ENCODE peak calls at places on chromosomes 2 and 18, in four cellular contexts. C is T-helper 2 cell, X is glomerular endothelial cell, K is AML-193. G is an unnamed sample.

GRCh38 chr2:9228781-9229469 is 22.3 kb downstream of the ASAP2 start:
- DNase-seq in C (no peak), X (no peak), K (no peak), G (no peak)

GRCh38 chr2:216142540-216142939 is 33.4 kb downstream of the XRCC5 start:
- DNase-seq in C (no peak), X (no peak), K (no peak), G (no peak)

GRCh38 chr2:216775043-216775453 is 79.7 kb upstream of the IGFBP5 start:
- DNase-seq in C (no peak), X (no peak), K (no peak), G (no peak)

GRCh38 chr2:49972699-49973098 is 818.4 kb upstream of the FSHR start:
- DNase-seq in C (no peak), X (no peak), K (no peak), G (no peak)

GRCh38 chr2:9394816-9395215 is 28.5 kb downstream of the ITGB1BP1 start:
- DNase-seq in C (no peak), X (no peak), K (no peak), G (no peak)

GRCh38 chr2:154707994-154708393 is 9.5 kb downstream of the KCNJ3 start:
- DNase-seq in C (no peak), X (no peak), K (no peak), G (no peak)

GRCh38 chr18:13216732-13217465 is 1.7 kb upstream of the LDLRAD4 start:
- DNase-seq in C (peak), X (no peak), K (no peak), G (peak)

GRCh38 chr2:195732569-195732968 is 75.5 kb downstream of the SLC39A10 start:
- DNase-seq in C (no peak), X (no peak), K (no peak), G (no peak)

GRCh38 chr2:235856820-235857185 is 311.4 kb downstream of the GBX2 start:
- DNase-seq in C (no peak), X (no peak), K (no peak), G (no peak)

GRCh38 chr2:85264471-85264870 is 63.3 kb downstream of the TGOLN2 start:
- DNase-seq in C (no peak), X (peak), K (no peak), G (no peak)

GRCh38 chr2:74249406-74250122 is 51.1 kb downstream of the MTHFD2 start:
- DNase-seq in C (no peak), X (no peak), K (no peak), G (no peak)

GRCh38 chr18:38933322-38933721 is 1367.7 kb upstream of the CELF4 start:
- DNase-seq in C (no peak), X (no peak), K (no peak), G (no peak)

GRCh38 chr18:48938827-48939367 is 11.9 kb downstream of the SMAD7 start:
- DNase-seq in C (no peak), X (no peak), K (no peak), G (no peak)

GRCh38 chr2:159939946-159940345 is 122.5 kb downstream of the PLA2R1 start:
- DNase-seq in C (no peak), X (no peak), K (peak), G (no peak)

GRCh38 chr18:47721876-47722275 is 208.6 kb downstream of the SMAD2 start:
- DNase-seq in C (no peak), X (no peak), K (no peak), G (no peak)

GRCh38 chr2:209391776-209392401 is 32.0 kb upstream of the MAP2 start:
- DNase-seq in C (no peak), X (no peak), K (no peak), G (no peak)

GRCh38 chr2:45651415-45652089 is at the start of gene PRKCE:
- DNase-seq in C (peak), X (no peak), K (no peak), G (peak)

GRCh38 chr2:25749676-25750075 is 76.3 kb upstream of the DTNB start:
- DNase-seq in C (no peak), X (no peak), K (no peak), G (no peak)

GRCh38 chr2:36885605-36886004 is 80.7 kb downstream of the STRN start:
- DNase-seq in C (no peak), X (no peak), K (no peak), G (no peak)

GRCh38 chr18:54776282-54776977 is 51.8 kb upstream of the RAB27B start:
- DNase-seq in C (no peak), X (peak), K (peak), G (no peak)

GRCh38 chr2:112728029-112728362 is 7.2 kb downstream of the NT5DC4 start:
- DNase-seq in C (no peak), X (no peak), K (no peak), G (no peak)

GRCh38 chr18:79590191-79591039 is 89.2 kb upstream of the CTDP1 start:
- DNase-seq in C (no peak), X (no peak), K (no peak), G (peak)

GRCh38 chr2:25567406-25567805 is 106.0 kb downstream of the DTNB start:
- DNase-seq in C (no peak), X (no peak), K (peak), G (no peak)

GRCh38 chr18:59897321-59897954 is 2.4 kb upstream of the PMAIP1 start:
- DNase-seq in C (no peak), X (no peak), K (no peak), G (no peak)

GRCh38 chr18:59898093-59898492 is 1.7 kb upstream of the PMAIP1 start:
- DNase-seq in C (no peak), X (no peak), K (no peak), G (no peak)

GRCh38 chr2:207149253-207150213 is 16.2 kb downstream of the KLF7 start:
- DNase-seq in C (no peak), X (no peak), K (no peak), G (no peak)

GRCh38 chr2:9188823-9189222 is 17.8 kb upstream of the ASAP2 start:
- DNase-seq in C (no peak), X (no peak), K (no peak), G (no peak)

GRCh38 chr18:9643549-9643948 is 29.2 kb upstream of the PPP4R1 start:
- DNase-seq in C (no peak), X (peak), K (no peak), G (no peak)

GRCh38 chr2:171703574-171704347 is 16.5 kb downstream of the DYNC1I2 start:
- DNase-seq in C (no peak), X (no peak), K (peak), G (no peak)

GRCh38 chr2:12177052-12177994 is 430.9 kb downstream of the LPIN1 start:
- DNase-seq in C (no peak), X (no peak), K (peak), G (peak)

GRCh38 chr2:9234680-9235387 is 28.2 kb downstream of the ASAP2 start:
- DNase-seq in C (no peak), X (peak), K (no peak), G (no peak)

GRCh38 chr2:47007221-47007825 is 91.7 kb upstream of the MCFD2 start:
- DNase-seq in C (no peak), X (no peak), K (no peak), G (peak)

GRCh38 chr2:696999-697627 is 19.9 kb upstream of the TMEM18 start:
- DNase-seq in C (no peak), X (no peak), K (no peak), G (peak)

GRCh38 chr2:106144621-106145331 is 49.3 kb downstream of the UXS1 start:
- DNase-seq in C (peak), X (no peak), K (no peak), G (no peak)

GRCh38 chr2:234502285-234502918 is 5.5 kb upstream of the ARL4C start:
- DNase-seq in C (no peak), X (no peak), K (no peak), G (no peak)

GRCh38 chr2:65453916-65454315 is 21.5 kb upstream of the SPRED2 start:
- DNase-seq in C (no peak), X (no peak), K (no peak), G (no peak)

G was measured in pancreas.